ENCODE peak calls at places on chromosome 22, in ten cellular contexts. One of them, this sample, is unnamed.

GRCh38 chr22:39152024-39152510 is 413 bp downstream of the CBX7 start:
- DNase-seq in stimulated activated CD4-positive, alpha-beta T cell treated with anti-CD3 and anti-CD28 coated beads, Interleukin-15, amount 100 ng/mL, for 1 hour: no peak
- DNase-seq in stromal cell of bone marrow: no peak
- DNase-seq in mesenchymal stem cell: no peak
- DNase-seq in C1 segment of cervical spinal cord: no peak
- DNase-seq in activated T-helper 2 cell treated with anti-CD3 and anti-CD28 coated beads, Interferon-gamma antibody, Interleukin-2, Interleukin-4, amounts not matched to agents 10 μg/mL and 5 μg/mL and 100 μg/mL, durations not matched to agents 14 hours and 24 hours and 36 hours: no peak
- DNase-seq in HTR-8/SVneo: no peak
- DNase-seq in suprapubic skin: no peak
- DNase-seq in fibroblast of lung: no peak
- DNase-seq in renal cortical epithelial cell: no peak
- DNase-seq in this sample: no peak

GRCh38 chr22:29207231-29207550 is 1.5 kb downstream of the EMID1 start:
- DNase-seq in stimulated activated CD4-positive, alpha-beta T cell treated with anti-CD3 and anti-CD28 coated beads, Interleukin-15, amount 100 ng/mL, for 1 hour: no peak
- DNase-seq in activated T-helper 2 cell treated with anti-CD3 and anti-CD28 coated beads, Interferon-gamma antibody, Interleukin-2, Interleukin-4, amounts not matched to agents 10 μg/mL and 5 μg/mL and 100 μg/mL, durations not matched to agents 14 hours and 24 hours and 36 hours: no peak
- DNase-seq in C1 segment of cervical spinal cord: no peak
- DNase-seq in HTR-8/SVneo: no peak
- DNase-seq in renal cortical epithelial cell: no peak
- DNase-seq in fibroblast of lung: no peak
- DNase-seq in suprapubic skin: no peak
- DNase-seq in stromal cell of bone marrow: no peak
- DNase-seq in mesenchymal stem cell: no peak
- DNase-seq in this sample: no peak

GRCh38 chr22:32478994-32479393 is 4.4 kb downstream of the FBXO7 start:
- DNase-seq in HTR-8/SVneo: no peak
- DNase-seq in stromal cell of bone marrow: no peak
- DNase-seq in activated T-helper 2 cell treated with anti-CD3 and anti-CD28 coated beads, Interferon-gamma antibody, Interleukin-2, Interleukin-4, amounts not matched to agents 10 μg/mL and 5 μg/mL and 100 μg/mL, durations not matched to agents 14 hours and 24 hours and 36 hours: no peak
- DNase-seq in renal cortical epithelial cell: no peak
- DNase-seq in suprapubic skin: no peak
- DNase-seq in fibroblast of lung: peak
- DNase-seq in C1 segment of cervical spinal cord: no peak
- DNase-seq in mesenchymal stem cell: no peak
- DNase-seq in stimulated activated CD4-positive, alpha-beta T cell treated with anti-CD3 and anti-CD28 coated beads, Interleukin-15, amount 100 ng/mL, for 1 hour: no peak
- DNase-seq in this sample: no peak

GRCh38 chr22:19290400-19291217 is 910 bp downstream of the CLTCL1 start:
- DNase-seq in mesenchymal stem cell: peak
- DNase-seq in suprapubic skin: no peak
- DNase-seq in stromal cell of bone marrow: no peak
- DNase-seq in renal cortical epithelial cell: no peak
- DNase-seq in fibroblast of lung: no peak
- DNase-seq in HTR-8/SVneo: no peak
- DNase-seq in activated T-helper 2 cell treated with anti-CD3 and anti-CD28 coated beads, Interferon-gamma antibody, Interleukin-2, Interleukin-4, amounts not matched to agents 10 μg/mL and 5 μg/mL and 100 μg/mL, durations not matched to agents 14 hours and 24 hours and 36 hours: no peak
- DNase-seq in stimulated activated CD4-positive, alpha-beta T cell treated with anti-CD3 and anti-CD28 coated beads, Interleukin-15, amount 100 ng/mL, for 1 hour: no peak
- DNase-seq in C1 segment of cervical spinal cord: no peak
- DNase-seq in this sample: no peak

GRCh38 chr22:25475554-25476022 is 88.9 kb upstream of the GRK3 start:
- DNase-seq in C1 segment of cervical spinal cord: peak
- DNase-seq in HTR-8/SVneo: no peak
- DNase-seq in fibroblast of lung: peak
- DNase-seq in renal cortical epithelial cell: peak
- DNase-seq in stimulated activated CD4-positive, alpha-beta T cell treated with anti-CD3 and anti-CD28 coated beads, Interleukin-15, amount 100 ng/mL, for 1 hour: no peak
- DNase-seq in mesenchymal stem cell: peak
- DNase-seq in suprapubic skin: no peak
- DNase-seq in stromal cell of bone marrow: peak
- DNase-seq in activated T-helper 2 cell treated with anti-CD3 and anti-CD28 coated beads, Interferon-gamma antibody, Interleukin-2, Interleukin-4, amounts not matched to agents 10 μg/mL and 5 μg/mL and 100 μg/mL, durations not matched to agents 14 hours and 24 hours and 36 hours: no peak
- DNase-seq in this sample: peak

GRCh38 chr22:27885977-27886842 is 32.8 kb downstream of the PITPNB start:
- DNase-seq in activated T-helper 2 cell treated with anti-CD3 and anti-CD28 coated beads, Interferon-gamma antibody, Interleukin-2, Interleukin-4, amounts not matched to agents 10 μg/mL and 5 μg/mL and 100 μg/mL, durations not matched to agents 14 hours and 24 hours and 36 hours: no peak
- DNase-seq in renal cortical epithelial cell: peak
- DNase-seq in stimulated activated CD4-positive, alpha-beta T cell treated with anti-CD3 and anti-CD28 coated beads, Interleukin-15, amount 100 ng/mL, for 1 hour: no peak
- DNase-seq in fibroblast of lung: peak
- DNase-seq in suprapubic skin: no peak
- DNase-seq in HTR-8/SVneo: peak
- DNase-seq in C1 segment of cervical spinal cord: no peak
- DNase-seq in mesenchymal stem cell: peak
- DNase-seq in stromal cell of bone marrow: peak
- DNase-seq in this sample: peak

GRCh38 chr22:48104102-48104738 is 1341.8 kb downstream of the TBC1D22A start:
- DNase-seq in activated T-helper 2 cell treated with anti-CD3 and anti-CD28 coated beads, Interferon-gamma antibody, Interleukin-2, Interleukin-4, amounts not matched to agents 10 μg/mL and 5 μg/mL and 100 μg/mL, durations not matched to agents 14 hours and 24 hours and 36 hours: no peak
- DNase-seq in mesenchymal stem cell: no peak
- DNase-seq in renal cortical epithelial cell: no peak
- DNase-seq in stimulated activated CD4-positive, alpha-beta T cell treated with anti-CD3 and anti-CD28 coated beads, Interleukin-15, amount 100 ng/mL, for 1 hour: no peak
- DNase-seq in suprapubic skin: peak
- DNase-seq in HTR-8/SVneo: no peak
- DNase-seq in stromal cell of bone marrow: no peak
- DNase-seq in fibroblast of lung: no peak
- DNase-seq in C1 segment of cervical spinal cord: no peak
- DNase-seq in this sample: no peak

GRCh38 chr22:29302681-29303465 is 3.6 kb upstream of the GAS2L1 start:
- DNase-seq in suprapubic skin: no peak
- DNase-seq in HTR-8/SVneo: no peak
- DNase-seq in stimulated activated CD4-positive, alpha-beta T cell treated with anti-CD3 and anti-CD28 coated beads, Interleukin-15, amount 100 ng/mL, for 1 hour: no peak
- DNase-seq in activated T-helper 2 cell treated with anti-CD3 and anti-CD28 coated beads, Interferon-gamma antibody, Interleukin-2, Interleukin-4, amounts not matched to agents 10 μg/mL and 5 μg/mL and 100 μg/mL, durations not matched to agents 14 hours and 24 hours and 36 hours: no peak
- DNase-seq in mesenchymal stem cell: no peak
- DNase-seq in C1 segment of cervical spinal cord: peak
- DNase-seq in stromal cell of bone marrow: no peak
- DNase-seq in renal cortical epithelial cell: peak
- DNase-seq in fibroblast of lung: no peak
- DNase-seq in this sample: no peak

GRCh38 chr22:38314140-38314991 is 2.9 kb downstream of the CSNK1E start:
- DNase-seq in suprapubic skin: no peak
- DNase-seq in stromal cell of bone marrow: no peak
- DNase-seq in fibroblast of lung: peak
- DNase-seq in stimulated activated CD4-positive, alpha-beta T cell treated with anti-CD3 and anti-CD28 coated beads, Interleukin-15, amount 100 ng/mL, for 1 hour: no peak
- DNase-seq in HTR-8/SVneo: no peak
- DNase-seq in activated T-helper 2 cell treated with anti-CD3 and anti-CD28 coated beads, Interferon-gamma antibody, Interleukin-2, Interleukin-4, amounts not matched to agents 10 μg/mL and 5 μg/mL and 100 μg/mL, durations not matched to agents 14 hours and 24 hours and 36 hours: no peak
- DNase-seq in mesenchymal stem cell: peak
- DNase-seq in C1 segment of cervical spinal cord: no peak
- DNase-seq in renal cortical epithelial cell: no peak
- DNase-seq in this sample: peak

GRCh38 chr22:26848244-26848920 is 191.0 kb downstream of the MIAT start:
- DNase-seq in stromal cell of bone marrow: peak
- DNase-seq in fibroblast of lung: peak
- DNase-seq in HTR-8/SVneo: no peak
- DNase-seq in renal cortical epithelial cell: peak
- DNase-seq in C1 segment of cervical spinal cord: no peak
- DNase-seq in mesenchymal stem cell: peak
- DNase-seq in stimulated activated CD4-positive, alpha-beta T cell treated with anti-CD3 and anti-CD28 coated beads, Interleukin-15, amount 100 ng/mL, for 1 hour: no peak
- DNase-seq in activated T-helper 2 cell treated with anti-CD3 and anti-CD28 coated beads, Interferon-gamma antibody, Interleukin-2, Interleukin-4, amounts not matched to agents 10 μg/mL and 5 μg/mL and 100 μg/mL, durations not matched to agents 14 hours and 24 hours and 36 hours: no peak
- DNase-seq in suprapubic skin: no peak
- DNase-seq in this sample: no peak

GRCh38 chr22:46149493-46149997 is 781 bp upstream of the PPARA start:
- DNase-seq in HTR-8/SVneo: no peak
- DNase-seq in C1 segment of cervical spinal cord: peak
- DNase-seq in mesenchymal stem cell: peak
- DNase-seq in fibroblast of lung: no peak
- DNase-seq in stromal cell of bone marrow: no peak
- DNase-seq in suprapubic skin: no peak
- DNase-seq in renal cortical epithelial cell: no peak
- DNase-seq in activated T-helper 2 cell treated with anti-CD3 and anti-CD28 coated beads, Interferon-gamma antibody, Interleukin-2, Interleukin-4, amounts not matched to agents 10 μg/mL and 5 μg/mL and 100 μg/mL, durations not matched to agents 14 hours and 24 hours and 36 hours: peak
- DNase-seq in stimulated activated CD4-positive, alpha-beta T cell treated with anti-CD3 and anti-CD28 coated beads, Interleukin-15, amount 100 ng/mL, for 1 hour: peak
- DNase-seq in this sample: peak

GRCh38 chr22:20238567-20239062 is 29.5 kb downstream of the RTN4R start:
- DNase-seq in mesenchymal stem cell: peak
- DNase-seq in fibroblast of lung: no peak
- DNase-seq in renal cortical epithelial cell: no peak
- DNase-seq in HTR-8/SVneo: peak
- DNase-seq in C1 segment of cervical spinal cord: no peak
- DNase-seq in stimulated activated CD4-positive, alpha-beta T cell treated with anti-CD3 and anti-CD28 coated beads, Interleukin-15, amount 100 ng/mL, for 1 hour: no peak
- DNase-seq in stromal cell of bone marrow: no peak
- DNase-seq in suprapubic skin: no peak
- DNase-seq in activated T-helper 2 cell treated with anti-CD3 and anti-CD28 coated beads, Interferon-gamma antibody, Interleukin-2, Interleukin-4, amounts not matched to agents 10 μg/mL and 5 μg/mL and 100 μg/mL, durations not matched to agents 14 hours and 24 hours and 36 hours: peak
- DNase-seq in this sample: peak

GRCh38 chr22:19865141-19865829 is 10.6 kb upstream of the GNB1L start:
- DNase-seq in activated T-helper 2 cell treated with anti-CD3 and anti-CD28 coated beads, Interferon-gamma antibody, Interleukin-2, Interleukin-4, amounts not matched to agents 10 μg/mL and 5 μg/mL and 100 μg/mL, durations not matched to agents 14 hours and 24 hours and 36 hours: no peak
- DNase-seq in renal cortical epithelial cell: no peak
- DNase-seq in fibroblast of lung: peak
- DNase-seq in stromal cell of bone marrow: no peak
- DNase-seq in C1 segment of cervical spinal cord: no peak
- DNase-seq in suprapubic skin: no peak
- DNase-seq in mesenchymal stem cell: no peak
- DNase-seq in stimulated activated CD4-positive, alpha-beta T cell treated with anti-CD3 and anti-CD28 coated beads, Interleukin-15, amount 100 ng/mL, for 1 hour: no peak
- DNase-seq in HTR-8/SVneo: no peak
- DNase-seq in this sample: no peak

GRCh38 chr22:17921871-17922821 is 102.2 kb downstream of the MICAL3 start:
- DNase-seq in suprapubic skin: no peak
- DNase-seq in stromal cell of bone marrow: no peak
- DNase-seq in activated T-helper 2 cell treated with anti-CD3 and anti-CD28 coated beads, Interferon-gamma antibody, Interleukin-2, Interleukin-4, amounts not matched to agents 10 μg/mL and 5 μg/mL and 100 μg/mL, durations not matched to agents 14 hours and 24 hours and 36 hours: no peak
- DNase-seq in renal cortical epithelial cell: peak
- DNase-seq in C1 segment of cervical spinal cord: no peak
- DNase-seq in HTR-8/SVneo: no peak
- DNase-seq in mesenchymal stem cell: no peak
- DNase-seq in stimulated activated CD4-positive, alpha-beta T cell treated with anti-CD3 and anti-CD28 coated beads, Interleukin-15, amount 100 ng/mL, for 1 hour: no peak
- DNase-seq in fibroblast of lung: peak
- DNase-seq in this sample: no peak

GRCh38 chr22:20566420-20567260 is 59.2 kb downstream of the MED15 start:
- DNase-seq in suprapubic skin: peak
- DNase-seq in renal cortical epithelial cell: peak
- DNase-seq in C1 segment of cervical spinal cord: no peak
- DNase-seq in HTR-8/SVneo: no peak
- DNase-seq in fibroblast of lung: peak
- DNase-seq in stromal cell of bone marrow: peak
- DNase-seq in activated T-helper 2 cell treated with anti-CD3 and anti-CD28 coated beads, Interferon-gamma antibody, Interleukin-2, Interleukin-4, amounts not matched to agents 10 μg/mL and 5 μg/mL and 100 μg/mL, durations not matched to agents 14 hours and 24 hours and 36 hours: no peak
- DNase-seq in mesenchymal stem cell: no peak
- DNase-seq in stimulated activated CD4-positive, alpha-beta T cell treated with anti-CD3 and anti-CD28 coated beads, Interleukin-15, amount 100 ng/mL, for 1 hour: peak
- DNase-seq in this sample: no peak

GRCh38 chr22:18975434-18976196 is 39.5 kb upstream of the PRODH start:
- DNase-seq in mesenchymal stem cell: no peak
- DNase-seq in renal cortical epithelial cell: no peak
- DNase-seq in fibroblast of lung: no peak
- DNase-seq in HTR-8/SVneo: no peak
- DNase-seq in C1 segment of cervical spinal cord: no peak
- DNase-seq in stromal cell of bone marrow: no peak
- DNase-seq in stimulated activated CD4-positive, alpha-beta T cell treated with anti-CD3 and anti-CD28 coated beads, Interleukin-15, amount 100 ng/mL, for 1 hour: no peak
- DNase-seq in suprapubic skin: no peak
- DNase-seq in activated T-helper 2 cell treated with anti-CD3 and anti-CD28 coated beads, Interferon-gamma antibody, Interleukin-2, Interleukin-4, amounts not matched to agents 10 μg/mL and 5 μg/mL and 100 μg/mL, durations not matched to agents 14 hours and 24 hours and 36 hours: no peak
- DNase-seq in this sample: no peak

This sample was measured in endothelial cell of umbilical vein.